ENCODE peak calls at places on chromosome 14, in six cellular contexts. One of them, this sample, is unnamed.

GRCh38 chr14:47442206-47442605 is 233.2 kb downstream of the MDGA2 start:
- DNase-seq in PC-3: peak
- DNase-seq in heart left ventricle: no peak
- DNase-seq in choroid plexus epithelial cell: peak
- DNase-seq in astrocyte of the spinal cord: peak
- DNase-seq in gastrocnemius medialis: no peak
- DNase-seq in this sample: peak

GRCh38 chr14:106372870-106373657 is 846.7 kb downstream of the TMEM121 start:
- DNase-seq in astrocyte of the spinal cord: no peak
- DNase-seq in heart left ventricle: no peak
- DNase-seq in choroid plexus epithelial cell: no peak
- DNase-seq in gastrocnemius medialis: no peak
- DNase-seq in PC-3: peak
- DNase-seq in this sample: peak

GRCh38 chr14:85702937-85703336 is 173.0 kb downstream of the FLRT2 start:
- DNase-seq in gastrocnemius medialis: peak
- DNase-seq in PC-3: no peak
- DNase-seq in heart left ventricle: no peak
- DNase-seq in astrocyte of the spinal cord: peak
- DNase-seq in choroid plexus epithelial cell: peak
- DNase-seq in this sample: no peak

GRCh38 chr14:93456356-93456755 is 25.6 kb downstream of the UNC79 start:
- DNase-seq in choroid plexus epithelial cell: no peak
- DNase-seq in heart left ventricle: no peak
- DNase-seq in gastrocnemius medialis: no peak
- DNase-seq in PC-3: peak
- DNase-seq in astrocyte of the spinal cord: no peak
- DNase-seq in this sample: no peak

GRCh38 chr14:31207287-31207745 is 277 bp downstream of the HECTD1 start:
- DNase-seq in choroid plexus epithelial cell: no peak
- DNase-seq in PC-3: no peak
- DNase-seq in heart left ventricle: peak
- DNase-seq in astrocyte of the spinal cord: peak
- DNase-seq in gastrocnemius medialis: no peak
- DNase-seq in this sample: no peak

GRCh38 chr14:63727736-63728728 is at the start of gene SGPP1:
- DNase-seq in heart left ventricle: peak
- DNase-seq in PC-3: peak
- DNase-seq in choroid plexus epithelial cell: peak
- DNase-seq in astrocyte of the spinal cord: peak
- DNase-seq in gastrocnemius medialis: peak
- DNase-seq in this sample: peak

GRCh38 chr14:69619007-69619406 is 7.6 kb downstream of the SUSD6 start:
- DNase-seq in heart left ventricle: no peak
- DNase-seq in astrocyte of the spinal cord: peak
- DNase-seq in gastrocnemius medialis: no peak
- DNase-seq in choroid plexus epithelial cell: no peak
- DNase-seq in PC-3: no peak
- DNase-seq in this sample: no peak

GRCh38 chr14:79356040-79356439 is 855.3 kb downstream of the DIO2 start:
- DNase-seq in PC-3: peak
- DNase-seq in choroid plexus epithelial cell: peak
- DNase-seq in astrocyte of the spinal cord: peak
- DNase-seq in gastrocnemius medialis: no peak
- DNase-seq in heart left ventricle: no peak
- DNase-seq in this sample: no peak

GRCh38 chr14:73242274-73242960 is 5.1 kb downstream of the PAPLN start:
- DNase-seq in astrocyte of the spinal cord: no peak
- DNase-seq in gastrocnemius medialis: no peak
- DNase-seq in heart left ventricle: no peak
- DNase-seq in PC-3: no peak
- DNase-seq in choroid plexus epithelial cell: peak
- DNase-seq in this sample: peak

GRCh38 chr14:74501135-74501614 is 7.6 kb downstream of the ISCA2 start:
- DNase-seq in PC-3: peak
- DNase-seq in heart left ventricle: peak
- DNase-seq in gastrocnemius medialis: no peak
- DNase-seq in choroid plexus epithelial cell: peak
- DNase-seq in astrocyte of the spinal cord: peak
- DNase-seq in this sample: peak

GRCh38 chr14:80636071-80636470 is 305.5 kb downstream of the CEP128 start:
- DNase-seq in astrocyte of the spinal cord: no peak
- DNase-seq in PC-3: peak
- DNase-seq in heart left ventricle: no peak
- DNase-seq in choroid plexus epithelial cell: peak
- DNase-seq in gastrocnemius medialis: no peak
- DNase-seq in this sample: no peak

DNA sequence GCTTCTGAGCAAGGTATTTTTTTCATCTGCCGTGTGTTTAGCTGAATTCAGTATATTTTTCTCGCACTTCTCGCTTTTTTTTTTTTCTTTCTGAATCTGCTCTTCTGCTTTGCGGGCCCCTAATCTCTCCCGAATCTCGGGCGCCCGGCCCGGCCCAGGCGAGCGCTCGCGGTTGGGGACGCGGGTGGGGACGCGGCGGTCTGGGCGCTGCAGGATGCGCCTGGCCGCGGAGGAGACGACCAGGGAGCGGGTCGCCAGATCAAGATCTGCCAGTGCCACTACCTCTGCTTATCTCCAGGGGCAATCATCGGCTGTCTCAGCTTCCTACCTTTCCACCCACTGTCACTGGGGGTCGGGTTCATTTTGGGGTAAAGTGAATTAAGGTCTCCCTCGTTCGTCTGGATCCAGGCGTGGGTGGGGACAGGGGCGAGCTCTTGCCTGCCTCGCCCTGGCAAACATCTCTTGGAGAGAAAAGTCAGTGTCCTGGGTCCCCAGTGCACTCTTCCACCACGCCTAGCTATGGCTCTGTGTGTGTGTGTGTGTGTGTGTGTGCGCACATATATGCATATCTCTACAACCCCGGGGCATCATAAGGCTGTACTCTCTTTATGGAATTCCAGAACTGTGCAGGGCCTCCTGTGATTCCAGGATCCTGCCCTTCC is 422.3 kb downstream of the VRK1 start:
- DNase-seq in gastrocnemius medialis: no peak
- DNase-seq in astrocyte of the spinal cord: no peak
- DNase-seq in choroid plexus epithelial cell: no peak
- DNase-seq in PC-3: no peak
- DNase-seq in heart left ventricle: no peak
- DNase-seq in this sample: no peak
- H3K4me3 ChIP-seq in gastrocnemius medialis: no peak
- H3K4me3 ChIP-seq in astrocyte of the spinal cord: peak
- H3K4me3 ChIP-seq in choroid plexus epithelial cell: no peak
- H3K4me3 ChIP-seq in PC-3: no peak
- H3K4me3 ChIP-seq in heart left ventricle: peak
- H3K4me3 ChIP-seq in this sample: peak

GRCh38 chr14:38256358-38256840 is 506 bp upstream of the CLEC14A start:
- DNase-seq in PC-3: no peak
- DNase-seq in heart left ventricle: peak
- DNase-seq in gastrocnemius medialis: peak
- DNase-seq in astrocyte of the spinal cord: peak
- DNase-seq in choroid plexus epithelial cell: peak
- DNase-seq in this sample: no peak
- H3K4me3 ChIP-seq in PC-3: no peak
- H3K4me3 ChIP-seq in heart left ventricle: peak
- H3K4me3 ChIP-seq in gastrocnemius medialis: peak
- H3K4me3 ChIP-seq in astrocyte of the spinal cord: no peak
- H3K4me3 ChIP-seq in choroid plexus epithelial cell: peak
- H3K4me3 ChIP-seq in this sample: no peak

GRCh38 chr14:54349713-54350112 is 47.1 kb upstream of the CDKN3 start:
- DNase-seq in heart left ventricle: no peak
- DNase-seq in astrocyte of the spinal cord: no peak
- DNase-seq in gastrocnemius medialis: no peak
- DNase-seq in PC-3: no peak
- DNase-seq in choroid plexus epithelial cell: no peak
- DNase-seq in this sample: no peak
- H3K4me3 ChIP-seq in heart left ventricle: peak
- H3K4me3 ChIP-seq in astrocyte of the spinal cord: peak
- H3K4me3 ChIP-seq in gastrocnemius medialis: peak
- H3K4me3 ChIP-seq in PC-3: no peak
- H3K4me3 ChIP-seq in choroid plexus epithelial cell: no peak
- H3K4me3 ChIP-seq in this sample: no peak

DNA sequence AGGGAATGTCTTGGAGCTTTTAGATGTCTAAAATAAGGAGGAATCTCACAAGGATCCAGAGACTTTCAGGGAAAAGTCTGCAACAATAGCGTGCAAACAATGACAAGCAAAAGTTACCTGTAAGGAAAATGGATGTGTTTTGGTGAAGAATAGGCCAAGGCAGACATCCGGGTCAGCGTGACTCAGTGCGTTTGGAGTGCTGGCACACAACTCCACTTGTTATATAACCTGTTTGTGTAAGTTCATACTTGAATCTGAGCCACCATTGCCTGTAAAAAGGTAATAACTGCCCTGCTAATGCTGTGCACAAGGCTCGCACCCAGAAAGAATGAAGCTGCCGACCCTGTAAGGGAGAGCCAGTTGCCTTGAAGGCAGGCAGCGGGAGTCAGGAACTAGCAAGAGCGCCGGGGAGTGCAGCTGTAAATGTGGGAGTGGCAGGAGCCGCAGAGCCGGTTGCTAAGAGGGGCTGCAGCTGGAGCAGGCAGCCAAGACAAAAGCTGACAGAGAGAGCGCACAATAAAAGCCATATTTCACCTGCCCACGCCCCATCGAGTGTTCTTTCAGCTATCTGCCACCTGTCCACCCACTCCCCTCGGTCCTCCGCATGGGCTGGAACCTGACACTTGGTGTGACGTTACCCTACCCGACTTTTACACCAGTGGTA is 638.5 kb upstream of the MIS18BP1 start:
- DNase-seq in astrocyte of the spinal cord: no peak
- DNase-seq in choroid plexus epithelial cell: no peak
- DNase-seq in PC-3: peak
- DNase-seq in gastrocnemius medialis: no peak
- DNase-seq in heart left ventricle: no peak
- DNase-seq in this sample: no peak
- H3K4me3 ChIP-seq in astrocyte of the spinal cord: no peak
- H3K4me3 ChIP-seq in choroid plexus epithelial cell: no peak
- H3K4me3 ChIP-seq in PC-3: peak
- H3K4me3 ChIP-seq in gastrocnemius medialis: no peak
- H3K4me3 ChIP-seq in heart left ventricle: no peak
- H3K4me3 ChIP-seq in this sample: no peak

GRCh38 chr14:67485501-67486095 is 2.9 kb downstream of the TMEM229B start:
- DNase-seq in heart left ventricle: no peak
- DNase-seq in astrocyte of the spinal cord: peak
- DNase-seq in choroid plexus epithelial cell: peak
- DNase-seq in gastrocnemius medialis: no peak
- DNase-seq in PC-3: no peak
- DNase-seq in this sample: no peak

GRCh38 chr14:67490201-67490600 is 1.7 kb upstream of the TMEM229B start:
- DNase-seq in heart left ventricle: no peak
- DNase-seq in gastrocnemius medialis: no peak
- DNase-seq in choroid plexus epithelial cell: peak
- DNase-seq in PC-3: no peak
- DNase-seq in astrocyte of the spinal cord: no peak
- DNase-seq in this sample: no peak

GRCh38 chr14:67487332-67487731 is 1.2 kb downstream of the TMEM229B start:
- DNase-seq in heart left ventricle: no peak
- DNase-seq in astrocyte of the spinal cord: no peak
- DNase-seq in choroid plexus epithelial cell: no peak
- DNase-seq in PC-3: no peak
- DNase-seq in gastrocnemius medialis: no peak
- DNase-seq in this sample: no peak

GRCh38 chr14:67486890-67487289 is 1.6 kb downstream of the TMEM229B start:
- DNase-seq in astrocyte of the spinal cord: no peak
- DNase-seq in heart left ventricle: peak
- DNase-seq in choroid plexus epithelial cell: no peak
- DNase-seq in PC-3: no peak
- DNase-seq in gastrocnemius medialis: no peak
- DNase-seq in this sample: no peak

GRCh38 chr14:67487937-67488893 is at the start of gene TMEM229B:
- DNase-seq in astrocyte of the spinal cord: peak
- DNase-seq in choroid plexus epithelial cell: peak
- DNase-seq in heart left ventricle: peak
- DNase-seq in PC-3: no peak
- DNase-seq in gastrocnemius medialis: no peak
- DNase-seq in this sample: peak
- H3K4me3 ChIP-seq in astrocyte of the spinal cord: no peak
- H3K4me3 ChIP-seq in choroid plexus epithelial cell: no peak
- H3K4me3 ChIP-seq in heart left ventricle: peak
- H3K4me3 ChIP-seq in PC-3: no peak
- H3K4me3 ChIP-seq in gastrocnemius medialis: peak
- H3K4me3 ChIP-seq in this sample: no peak

GRCh38 chr14:51094901-51095853 is at the start of gene TRIM9:
- DNase-seq in choroid plexus epithelial cell: peak
- DNase-seq in PC-3: peak
- DNase-seq in astrocyte of the spinal cord: peak
- DNase-seq in heart left ventricle: peak
- DNase-seq in gastrocnemius medialis: peak
- DNase-seq in this sample: peak

GRCh38 chr14:51094282-51094821 is 553 bp downstream of the TRIM9 start:
- DNase-seq in heart left ventricle: peak
- DNase-seq in choroid plexus epithelial cell: no peak
- DNase-seq in PC-3: no peak
- DNase-seq in gastrocnemius medialis: no peak
- DNase-seq in astrocyte of the spinal cord: no peak
- DNase-seq in this sample: peak

GRCh38 chr14:51092965-51093364 is 1.9 kb downstream of the TRIM9 start:
- DNase-seq in gastrocnemius medialis: no peak
- DNase-seq in PC-3: no peak
- DNase-seq in choroid plexus epithelial cell: no peak
- DNase-seq in astrocyte of the spinal cord: no peak
- DNase-seq in heart left ventricle: no peak
- DNase-seq in this sample: no peak

GRCh38 chr14:51095854-51096823 is 1.2 kb upstream of the TRIM9 start:
- DNase-seq in gastrocnemius medialis: peak
- DNase-seq in astrocyte of the spinal cord: peak
- DNase-seq in PC-3: no peak
- DNase-seq in heart left ventricle: no peak
- DNase-seq in choroid plexus epithelial cell: peak
- DNase-seq in this sample: peak

DNA sequence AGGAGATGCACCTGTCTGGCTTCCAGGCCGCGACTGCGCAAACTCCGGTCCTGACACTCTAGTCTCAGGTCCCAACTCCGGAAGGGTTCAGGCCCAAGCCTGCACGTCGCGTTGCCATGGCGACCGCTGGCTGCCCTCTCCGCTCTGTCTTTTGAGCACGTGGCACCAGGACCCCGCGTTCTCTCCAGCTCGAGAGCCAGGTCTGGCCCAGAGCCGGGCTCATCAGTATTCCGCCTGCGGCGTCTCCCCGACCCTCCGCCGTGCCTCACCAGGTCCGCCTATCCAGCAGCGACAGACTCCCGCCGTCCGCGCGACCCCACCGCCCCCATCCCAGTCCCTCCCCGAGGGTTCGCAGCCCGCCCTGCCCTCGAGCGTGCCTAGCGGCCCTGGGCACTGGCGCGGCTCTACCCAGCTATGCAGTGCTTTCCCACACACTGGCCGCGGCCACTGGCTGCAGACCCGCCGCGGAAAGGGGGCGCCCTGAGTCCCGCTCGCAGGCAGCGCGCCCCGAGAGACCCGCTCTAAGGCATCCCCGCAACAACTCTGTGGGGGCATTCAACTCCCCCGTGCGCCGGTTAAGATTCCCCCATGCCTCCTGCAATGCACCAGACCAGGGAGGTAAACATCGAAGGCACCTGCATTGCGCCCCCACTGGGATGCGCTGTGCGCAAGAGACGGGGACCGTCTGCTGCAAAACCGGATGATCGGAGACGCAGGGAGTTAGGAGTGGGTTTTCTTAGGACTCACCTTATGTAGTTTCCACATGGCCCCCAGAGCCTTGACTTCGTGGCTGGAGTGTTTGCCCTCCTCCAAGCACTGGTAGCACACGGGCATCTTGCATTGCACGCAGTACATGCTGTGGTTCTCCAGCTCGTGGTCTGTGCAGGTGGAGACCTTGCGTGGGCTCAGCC is 1.3 kb downstream of the TRIM9 start:
- DNase-seq in choroid plexus epithelial cell: peak
- DNase-seq in gastrocnemius medialis: no peak
- DNase-seq in astrocyte of the spinal cord: peak
- DNase-seq in PC-3: no peak
- DNase-seq in heart left ventricle: peak
- DNase-seq in this sample: peak
- H3K4me3 ChIP-seq in choroid plexus epithelial cell: peak
- H3K4me3 ChIP-seq in gastrocnemius medialis: peak
- H3K4me3 ChIP-seq in astrocyte of the spinal cord: no peak
- H3K4me3 ChIP-seq in PC-3: peak
- H3K4me3 ChIP-seq in heart left ventricle: peak
- H3K4me3 ChIP-seq in this sample: no peak